ENCODE peak calls at places on chromosomes 13 and 19, in six cellular contexts. One of them, this sample, is unnamed.

GRCh38 chr13:110232756-110233155 is 74.2 kb downstream of the COL4A1 start:
- DNase-seq in A673: no peak
- DNase-seq in GM23338: no peak
- DNase-seq in fibroblast of lung: no peak
- DNase-seq in HepG2: no peak
- DNase-seq in K562: no peak
- DNase-seq in this sample: no peak

GRCh38 chr19:49932731-49933131 is 3.4 kb upstream of the NUP62 start:
- DNase-seq in A673: no peak
- DNase-seq in GM23338: no peak
- DNase-seq in fibroblast of lung: no peak
- DNase-seq in HepG2: no peak
- DNase-seq in K562: no peak
- DNase-seq in this sample: no peak

GRCh38 chr13:39682788-39683187 is 27.3 kb downstream of the COG6 start:
- DNase-seq in A673: no peak
- DNase-seq in GM23338: no peak
- DNase-seq in fibroblast of lung: no peak
- DNase-seq in HepG2: no peak
- DNase-seq in K562: no peak
- DNase-seq in this sample: no peak

GRCh38 chr19:42279148-42279901 is 10.3 kb downstream of the CIC start:
- DNase-seq in A673: no peak
- DNase-seq in GM23338: peak; percentile 51
- DNase-seq in fibroblast of lung: no peak
- DNase-seq in HepG2: no peak
- DNase-seq in K562: no peak
- DNase-seq in this sample: no peak

GRCh38 chr19:31139871-31140505 is 209.2 kb downstream of the TSHZ3 start:
- DNase-seq in A673: peak; percentile 9
- DNase-seq in GM23338: no peak
- DNase-seq in fibroblast of lung: peak; percentile 94
- DNase-seq in HepG2: no peak
- DNase-seq in K562: no peak
- DNase-seq in this sample: no peak

GRCh38 chr13:38349386-38350113 is at the start of gene UFM1:
- DNase-seq in A673: peak; percentile 98
- DNase-seq in GM23338: peak; percentile 97
- DNase-seq in fibroblast of lung: peak; percentile 96
- DNase-seq in HepG2: peak; percentile 91
- DNase-seq in K562: peak; percentile 86
- DNase-seq in this sample: peak; percentile 95

GRCh38 chr19:47540748-47541147 is 25.9 kb upstream of the NAPA start:
- DNase-seq in A673: no peak
- DNase-seq in GM23338: peak; percentile 74
- DNase-seq in fibroblast of lung: peak; percentile 21
- DNase-seq in HepG2: peak; percentile 31
- DNase-seq in K562: peak; percentile 41
- DNase-seq in this sample: no peak

GRCh38 chr13:100254002-100254401 is 165.1 kb downstream of the PCCA start:
- DNase-seq in A673: no peak
- DNase-seq in GM23338: no peak
- DNase-seq in fibroblast of lung: no peak
- DNase-seq in HepG2: no peak
- DNase-seq in K562: no peak
- DNase-seq in this sample: no peak

DNA sequence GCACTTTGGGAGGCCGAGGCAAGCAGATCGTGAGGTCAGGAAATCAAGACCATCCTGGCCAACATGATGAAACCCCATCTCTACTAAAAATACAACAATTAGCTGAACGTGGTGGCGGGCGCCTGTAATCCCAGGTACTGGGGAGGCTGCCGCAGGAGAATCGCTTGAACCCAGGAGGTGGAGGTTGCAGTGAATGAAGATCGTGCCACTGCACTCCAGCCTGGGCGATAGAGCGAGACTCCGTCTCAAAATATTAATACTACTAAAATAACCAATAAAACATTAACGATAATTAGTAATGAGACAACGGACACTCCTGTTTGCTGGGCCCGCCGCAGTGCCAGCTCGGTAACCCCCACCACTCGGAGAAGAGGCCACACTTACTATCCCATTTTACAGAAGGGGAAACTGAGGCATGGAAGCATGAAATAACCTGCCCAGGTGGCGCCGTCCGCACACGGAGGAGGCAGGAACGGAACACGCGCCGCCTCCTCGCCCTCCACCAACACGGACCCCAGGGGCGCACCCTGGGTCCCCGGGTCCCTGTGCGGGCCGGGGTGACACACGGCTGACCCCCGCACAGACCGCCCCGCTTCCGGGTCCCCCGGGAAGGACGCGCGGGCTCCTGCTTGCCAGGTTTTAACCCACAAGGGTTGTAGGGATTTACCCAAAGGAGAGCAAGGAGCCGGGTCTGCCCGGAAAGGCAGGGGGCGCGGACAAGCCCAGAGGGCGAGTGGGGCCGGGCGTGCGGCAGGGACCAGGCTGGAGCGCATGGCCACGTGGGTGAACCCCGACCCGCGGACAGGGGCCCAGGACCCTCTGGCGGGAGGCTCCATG is 1.6 kb downstream of the R3HDM4 start:
- DNase-seq in A673: no peak
- DNase-seq in GM23338: peak; percentile 81
- DNase-seq in fibroblast of lung: no peak
- DNase-seq in HepG2: no peak
- DNase-seq in K562: no peak
- DNase-seq in this sample: no peak
- H3K27ac ChIP-seq in A673: no peak overlapping the region
- H3K27ac ChIP-seq in GM23338: no peak overlapping the region
- H3K27ac ChIP-seq in fibroblast of lung: no peak overlapping the region
- H3K27ac ChIP-seq in HepG2: no peak overlapping the region
- H3K27ac ChIP-seq in K562: peak overlapping the region; percentile 75
- H3K27ac ChIP-seq in this sample: no peak overlapping the region

GRCh38 chr13:29782798-29783197 is 67.6 kb downstream of the UBL3 start:
- DNase-seq in A673: no peak
- DNase-seq in GM23338: no peak
- DNase-seq in fibroblast of lung: no peak
- DNase-seq in HepG2: no peak
- DNase-seq in K562: no peak
- DNase-seq in this sample: no peak

GRCh38 chr13:29791997-29792775 is 58.2 kb downstream of the UBL3 start:
- DNase-seq in A673: no peak
- DNase-seq in GM23338: no peak
- DNase-seq in fibroblast of lung: peak; percentile 65
- DNase-seq in HepG2: no peak
- DNase-seq in K562: no peak
- DNase-seq in this sample: no peak

GRCh38 chr13:29791508-29791907 is 58.9 kb downstream of the UBL3 start:
- DNase-seq in A673: no peak
- DNase-seq in GM23338: no peak
- DNase-seq in fibroblast of lung: no peak
- DNase-seq in HepG2: no peak
- DNase-seq in K562: no peak
- DNase-seq in this sample: no peak

GRCh38 chr13:29785978-29786377 is 64.4 kb downstream of the UBL3 start:
- DNase-seq in A673: no peak
- DNase-seq in GM23338: no peak
- DNase-seq in fibroblast of lung: no peak
- DNase-seq in HepG2: no peak
- DNase-seq in K562: no peak
- DNase-seq in this sample: no peak

DNA sequence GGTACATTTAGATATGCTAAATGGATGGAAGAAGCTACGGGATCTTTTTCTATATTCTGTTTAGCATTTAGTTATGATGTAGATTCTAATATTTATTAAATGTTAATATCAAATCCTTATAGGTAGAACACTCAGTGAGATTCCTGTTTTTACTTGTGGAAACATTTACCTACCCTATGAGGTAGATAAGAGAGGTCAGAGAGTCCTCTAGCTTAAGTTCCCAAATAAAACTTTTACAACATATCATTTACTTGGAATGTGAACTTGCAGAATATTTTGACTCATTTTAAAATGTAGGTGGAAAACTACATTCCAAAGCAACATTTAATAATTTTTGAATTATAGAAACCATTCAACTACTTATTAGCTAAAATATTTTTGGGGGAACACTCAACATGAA is 63.7 kb downstream of the UBL3 start:
- DNase-seq in A673: no peak
- DNase-seq in GM23338: no peak
- DNase-seq in fibroblast of lung: no peak
- DNase-seq in HepG2: no peak
- DNase-seq in K562: no peak
- DNase-seq in this sample: no peak
- TF ChIP-seq EZH2 in A673: no peak
- TF ChIP-seq EZH2 in GM23338: no peak
- TF ChIP-seq EZH2 in fibroblast of lung: no peak
- TF ChIP-seq EZH2 in HepG2: no peak
- TF ChIP-seq EZH2 in K562: no peak
- TF ChIP-seq EZH2 in this sample: no peak

GRCh38 chr19:43674630-43674982 is 4.6 kb upstream of the PLAUR start:
- DNase-seq in A673: no peak
- DNase-seq in GM23338: no peak
- DNase-seq in fibroblast of lung: peak; percentile 20
- DNase-seq in HepG2: no peak
- DNase-seq in K562: no peak
- DNase-seq in this sample: no peak
- H3K27ac ChIP-seq in A673: no peak overlapping the region
- H3K27ac ChIP-seq in GM23338: no peak overlapping the region
- H3K27ac ChIP-seq in fibroblast of lung: no peak overlapping the region
- H3K27ac ChIP-seq in HepG2: no peak overlapping the region
- H3K27ac ChIP-seq in K562: no peak overlapping the region
- H3K27ac ChIP-seq in this sample: peak overlapping the region; percentile 96

DNA sequence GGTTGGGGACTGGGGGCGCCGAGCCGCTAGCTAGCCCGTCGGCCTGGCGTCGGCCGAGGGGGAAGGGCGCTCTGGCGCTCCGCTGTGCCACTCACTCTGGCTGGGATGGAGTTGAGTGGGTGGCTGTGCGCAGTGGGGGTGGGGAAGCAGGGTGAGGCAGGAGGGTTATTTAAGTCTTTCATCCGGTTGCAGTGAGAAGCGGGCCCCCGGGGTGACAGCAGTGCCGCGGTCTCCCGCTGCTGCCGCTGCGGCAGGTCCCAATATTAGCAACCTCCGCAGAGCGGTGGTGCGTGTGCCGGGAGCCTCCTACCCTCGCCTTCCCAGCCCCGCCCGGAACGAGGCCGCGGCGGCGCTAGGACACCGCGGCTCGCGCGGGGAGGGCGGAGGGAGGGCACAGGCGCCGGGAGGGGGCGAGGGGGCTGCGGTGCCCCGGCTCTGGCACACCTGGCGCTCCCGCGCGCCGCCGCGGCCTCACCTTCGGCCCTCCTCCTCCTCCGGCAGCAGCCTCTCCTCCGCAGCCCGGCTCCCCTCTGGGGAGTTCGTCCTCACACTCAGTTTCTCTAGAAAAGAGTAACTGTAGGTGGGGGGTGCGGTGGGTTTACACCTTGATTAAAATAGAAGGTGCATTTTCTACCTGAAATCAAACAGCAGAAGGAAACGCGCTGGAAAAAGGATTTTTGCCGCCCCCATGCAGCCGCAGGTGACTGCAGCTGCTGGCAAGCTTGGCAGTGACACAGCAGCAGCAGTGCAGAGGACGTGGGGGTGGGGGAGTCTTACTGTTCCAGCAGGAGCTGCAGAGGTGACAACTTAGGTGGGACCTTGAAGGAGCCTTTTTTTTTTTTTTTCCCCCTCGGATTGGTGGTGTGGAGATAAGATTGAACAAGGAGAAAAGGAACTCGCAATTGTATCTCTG is 4.5 kb downstream of the FGF9 start:
- DNase-seq in A673: peak; percentile 53
- DNase-seq in GM23338: peak; percentile 61
- DNase-seq in fibroblast of lung: no peak
- DNase-seq in HepG2: no peak
- DNase-seq in K562: no peak
- DNase-seq in this sample: peak; percentile 61
- TF ChIP-seq EZH2 in A673: peak; percentile 44
- TF ChIP-seq EZH2 in GM23338: no peak
- TF ChIP-seq EZH2 in fibroblast of lung: peak; percentile 92
- TF ChIP-seq EZH2 in HepG2: peak; percentile 84
- TF ChIP-seq EZH2 in K562: no peak
- TF ChIP-seq EZH2 in this sample: no peak

This sample was measured in hepatocyte.